ENCODE peak calls at places on chromosomes 6 and 20, in seven cellular contexts. One of them, this sample, is unnamed.

GRCh38 chr6:1554241-1554880 is 55.4 kb upstream of the FOXC1 start:
- DNase-seq in H9: no peak
- DNase-seq in neuronal stem cell: no peak
- DNase-seq in psoas muscle: no peak
- DNase-seq in gastrocnemius medialis: no peak
- DNase-seq in right cardiac atrium: no peak
- DNase-seq in RWPE1: peak; percentile 8
- DNase-seq in this sample: no peak

GRCh38 chr20:62822788-62823651 is 6.2 kb downstream of the COL9A3 start:
- DNase-seq in right cardiac atrium: peak; percentile 57
- DNase-seq in gastrocnemius medialis: no peak
- DNase-seq in psoas muscle: no peak
- DNase-seq in H9: peak; percentile 77
- DNase-seq in neuronal stem cell: no peak
- DNase-seq in RWPE1: peak; percentile 55
- DNase-seq in this sample: no peak

GRCh38 chr20:32165836-32166545 is 41.6 kb downstream of the PLAGL2 start:
- DNase-seq in gastrocnemius medialis: no peak
- DNase-seq in right cardiac atrium: no peak
- DNase-seq in RWPE1: no peak
- DNase-seq in psoas muscle: no peak
- DNase-seq in H9: no peak
- DNase-seq in neuronal stem cell: no peak
- DNase-seq in this sample: no peak

GRCh38 chr6:2823104-2823850 is 18.4 kb downstream of the SERPINB1 start:
- DNase-seq in psoas muscle: no peak
- DNase-seq in RWPE1: no peak
- DNase-seq in neuronal stem cell: no peak
- DNase-seq in right cardiac atrium: no peak
- DNase-seq in gastrocnemius medialis: peak; percentile 20
- DNase-seq in H9: no peak
- DNase-seq in this sample: no peak

GRCh38 chr20:41352666-41353065 is 12.0 kb downstream of the LPIN3 start:
- DNase-seq in RWPE1: no peak
- DNase-seq in H9: no peak
- DNase-seq in neuronal stem cell: no peak
- DNase-seq in right cardiac atrium: peak; percentile 13
- DNase-seq in gastrocnemius medialis: no peak
- DNase-seq in psoas muscle: no peak
- DNase-seq in this sample: no peak

GRCh38 chr20:40443731-40444130 is 245.3 kb downstream of the MAFB start:
- DNase-seq in RWPE1: no peak
- DNase-seq in right cardiac atrium: no peak
- DNase-seq in psoas muscle: no peak
- DNase-seq in gastrocnemius medialis: no peak
- DNase-seq in neuronal stem cell: no peak
- DNase-seq in H9: no peak
- DNase-seq in this sample: no peak

GRCh38 chr6:24273471-24273870 is 84.4 kb downstream of the DCDC2 start:
- DNase-seq in right cardiac atrium: no peak
- DNase-seq in RWPE1: no peak
- DNase-seq in neuronal stem cell: no peak
- DNase-seq in H9: no peak
- DNase-seq in gastrocnemius medialis: peak; percentile 4
- DNase-seq in psoas muscle: no peak
- DNase-seq in this sample: no peak

GRCh38 chr20:62742550-62742949 is 33.9 kb downstream of the NTSR1 start:
- DNase-seq in H9: no peak
- DNase-seq in neuronal stem cell: no peak
- DNase-seq in gastrocnemius medialis: no peak
- DNase-seq in psoas muscle: no peak
- DNase-seq in right cardiac atrium: no peak
- DNase-seq in RWPE1: no peak
- DNase-seq in this sample: peak; percentile 37

GRCh38 chr6:24919404-24919892 is 16.3 kb downstream of the RIPOR2 start:
- DNase-seq in neuronal stem cell: no peak
- DNase-seq in RWPE1: no peak
- DNase-seq in right cardiac atrium: no peak
- DNase-seq in psoas muscle: no peak
- DNase-seq in gastrocnemius medialis: no peak
- DNase-seq in H9: no peak
- DNase-seq in this sample: no peak

GRCh38 chr20:10728873-10729670 is 55.3 kb upstream of the JAG1 start:
- DNase-seq in RWPE1: no peak
- DNase-seq in H9: no peak
- DNase-seq in right cardiac atrium: no peak
- DNase-seq in neuronal stem cell: no peak
- DNase-seq in gastrocnemius medialis: no peak
- DNase-seq in psoas muscle: no peak
- DNase-seq in this sample: no peak

GRCh38 chr20:40860487-40860902 is 168.1 kb upstream of the TOP1 start:
- DNase-seq in RWPE1: peak; percentile 67
- DNase-seq in neuronal stem cell: no peak
- DNase-seq in psoas muscle: no peak
- DNase-seq in H9: no peak
- DNase-seq in right cardiac atrium: no peak
- DNase-seq in gastrocnemius medialis: no peak
- DNase-seq in this sample: no peak

GRCh38 chr20:2816583-2817340 is 598 bp downstream of the TMEM239 start:
- DNase-seq in right cardiac atrium: no peak
- DNase-seq in psoas muscle: no peak
- DNase-seq in RWPE1: no peak
- DNase-seq in gastrocnemius medialis: no peak
- DNase-seq in H9: peak; percentile 74
- DNase-seq in neuronal stem cell: no peak
- DNase-seq in this sample: no peak

GRCh38 chr20:61328906-61329558 is 77.0 kb downstream of the CDH4 start:
- DNase-seq in psoas muscle: peak; percentile 36
- DNase-seq in H9: no peak
- DNase-seq in neuronal stem cell: no peak
- DNase-seq in right cardiac atrium: peak; percentile 65
- DNase-seq in RWPE1: no peak
- DNase-seq in gastrocnemius medialis: no peak
- DNase-seq in this sample: no peak

GRCh38 chr6:147715035-147715434 is 206.5 kb downstream of the SAMD5 start:
- DNase-seq in psoas muscle: no peak
- DNase-seq in right cardiac atrium: no peak
- DNase-seq in gastrocnemius medialis: no peak
- DNase-seq in neuronal stem cell: no peak
- DNase-seq in RWPE1: no peak
- DNase-seq in H9: no peak
- DNase-seq in this sample: peak; percentile 34

GRCh38 chr6:20932284-20932683 is 398.0 kb downstream of the CDKAL1 start:
- DNase-seq in neuronal stem cell: no peak
- DNase-seq in H9: no peak
- DNase-seq in right cardiac atrium: no peak
- DNase-seq in RWPE1: no peak
- DNase-seq in psoas muscle: no peak
- DNase-seq in gastrocnemius medialis: no peak
- DNase-seq in this sample: no peak

GRCh38 chr20:51487525-51488279 is 54.8 kb downstream of the NFATC2 start:
- DNase-seq in right cardiac atrium: no peak
- DNase-seq in psoas muscle: no peak
- DNase-seq in neuronal stem cell: no peak
- DNase-seq in RWPE1: peak; percentile 99
- DNase-seq in H9: no peak
- DNase-seq in gastrocnemius medialis: no peak
- DNase-seq in this sample: no peak

GRCh38 chr20:34365765-34366213 is 2.7 kb downstream of the ITCH start:
- DNase-seq in neuronal stem cell: no peak
- DNase-seq in gastrocnemius medialis: no peak
- DNase-seq in right cardiac atrium: no peak
- DNase-seq in psoas muscle: no peak
- DNase-seq in RWPE1: no peak
- DNase-seq in H9: no peak
- DNase-seq in this sample: no peak

GRCh38 chr20:61424628-61425420 is 172.8 kb downstream of the CDH4 start:
- DNase-seq in psoas muscle: no peak
- DNase-seq in gastrocnemius medialis: no peak
- DNase-seq in neuronal stem cell: no peak
- DNase-seq in RWPE1: no peak
- DNase-seq in right cardiac atrium: no peak
- DNase-seq in H9: no peak
- DNase-seq in this sample: no peak

GRCh38 chr6:52786249-52786956 is 17.2 kb downstream of the GSTA1 start:
- DNase-seq in right cardiac atrium: no peak
- DNase-seq in H9: no peak
- DNase-seq in psoas muscle: no peak
- DNase-seq in RWPE1: no peak
- DNase-seq in gastrocnemius medialis: no peak
- DNase-seq in neuronal stem cell: no peak
- DNase-seq in this sample: no peak

GRCh38 chr6:3052481-3053230 is 15.6 kb upstream of the RIPK1 start:
- DNase-seq in right cardiac atrium: no peak
- DNase-seq in gastrocnemius medialis: no peak
- DNase-seq in psoas muscle: no peak
- DNase-seq in RWPE1: no peak
- DNase-seq in H9: peak; percentile 27
- DNase-seq in neuronal stem cell: no peak
- DNase-seq in this sample: peak; percentile 37

GRCh38 chr6:108222504-108222903 is 38.3 kb downstream of the SNX3 start:
- DNase-seq in right cardiac atrium: no peak
- DNase-seq in psoas muscle: no peak
- DNase-seq in neuronal stem cell: no peak
- DNase-seq in H9: no peak
- DNase-seq in gastrocnemius medialis: no peak
- DNase-seq in RWPE1: no peak
- DNase-seq in this sample: no peak

GRCh38 chr20:48069626-48070025 is 284.3 kb upstream of the SULF2 start:
- DNase-seq in right cardiac atrium: no peak
- DNase-seq in psoas muscle: no peak
- DNase-seq in RWPE1: no peak
- DNase-seq in H9: no peak
- DNase-seq in neuronal stem cell: no peak
- DNase-seq in gastrocnemius medialis: no peak
- DNase-seq in this sample: no peak

GRCh38 chr6:92132446-92132845 is 1286.9 kb downstream of the EPHA7 start:
- DNase-seq in right cardiac atrium: no peak
- DNase-seq in gastrocnemius medialis: no peak
- DNase-seq in neuronal stem cell: no peak
- DNase-seq in psoas muscle: no peak
- DNase-seq in H9: no peak
- DNase-seq in RWPE1: peak; percentile 72
- DNase-seq in this sample: no peak

GRCh38 chr20:768426-768978 is at the start of gene SLC52A3:
- DNase-seq in psoas muscle: no peak
- DNase-seq in gastrocnemius medialis: no peak
- DNase-seq in H9: peak; percentile 86
- DNase-seq in right cardiac atrium: peak; percentile 57
- DNase-seq in neuronal stem cell: no peak
- DNase-seq in RWPE1: peak; percentile 71
- DNase-seq in this sample: no peak
- H3K27ac ChIP-seq in psoas muscle: no peak within 1 kb of the TSS
- H3K27ac ChIP-seq in gastrocnemius medialis: peak within 1 kb of the TSS; percentile 31
- H3K27ac ChIP-seq in H9: no peak within 1 kb of the TSS
- H3K27ac ChIP-seq in right cardiac atrium: peak within 1 kb of the TSS; percentile 57
- H3K27ac ChIP-seq in neuronal stem cell: no peak within 1 kb of the TSS
- H3K27ac ChIP-seq in RWPE1: no peak within 1 kb of the TSS
- H3K27ac ChIP-seq in this sample: peak within 1 kb of the TSS; percentile 69

DNA sequence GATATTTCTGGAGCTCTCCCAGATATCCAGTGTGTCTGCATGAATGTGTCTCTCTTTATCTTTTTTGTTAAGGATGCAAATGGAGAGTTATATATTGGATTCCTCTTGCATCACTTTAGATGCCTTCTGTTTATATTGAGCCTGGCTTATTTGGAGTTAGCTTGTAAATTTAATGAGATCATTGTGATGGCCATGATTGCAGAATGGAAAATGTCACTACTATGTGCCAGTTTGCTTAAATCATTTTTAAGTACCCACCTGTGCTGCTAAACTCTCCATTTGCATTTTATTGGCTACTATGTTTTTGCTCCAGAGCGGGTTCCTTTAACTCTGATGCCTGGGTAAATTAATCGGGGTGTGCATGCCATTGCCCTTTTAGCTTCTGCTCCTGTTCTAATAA is 334.8 kb downstream of the UTRN start:
- DNase-seq in psoas muscle: no peak
- DNase-seq in gastrocnemius medialis: no peak
- DNase-seq in right cardiac atrium: no peak
- DNase-seq in neuronal stem cell: no peak
- DNase-seq in RWPE1: no peak
- DNase-seq in H9: no peak
- DNase-seq in this sample: no peak
- H3K27ac ChIP-seq in psoas muscle: no peak overlapping the region
- H3K27ac ChIP-seq in gastrocnemius medialis: no peak overlapping the region
- H3K27ac ChIP-seq in right cardiac atrium: no peak overlapping the region
- H3K27ac ChIP-seq in neuronal stem cell: no peak overlapping the region
- H3K27ac ChIP-seq in RWPE1: no peak overlapping the region
- H3K27ac ChIP-seq in H9: no peak overlapping the region
- H3K27ac ChIP-seq in this sample: no peak overlapping the region

GRCh38 chr20:50149481-50150254 is 3.9 kb downstream of the PEDS1 start:
- DNase-seq in neuronal stem cell: no peak
- DNase-seq in gastrocnemius medialis: peak; percentile 56
- DNase-seq in H9: no peak
- DNase-seq in RWPE1: no peak
- DNase-seq in right cardiac atrium: peak; percentile 36
- DNase-seq in psoas muscle: peak; percentile 63
- DNase-seq in this sample: peak; percentile 78

GRCh38 chr20:50153500-50154377 is at the start of gene PEDS1:
- DNase-seq in right cardiac atrium: peak; percentile 98
- DNase-seq in H9: peak; percentile 88
- DNase-seq in psoas muscle: peak; percentile 93
- DNase-seq in RWPE1: peak; percentile 99
- DNase-seq in gastrocnemius medialis: peak; percentile 84
- DNase-seq in neuronal stem cell: peak; percentile 84
- DNase-seq in this sample: peak; percentile 95

GRCh38 chr20:50153153-50153499 is 397 bp downstream of the PEDS1 start:
- DNase-seq in neuronal stem cell: no peak
- DNase-seq in right cardiac atrium: no peak
- DNase-seq in RWPE1: peak; percentile 63
- DNase-seq in psoas muscle: no peak
- DNase-seq in H9: no peak
- DNase-seq in gastrocnemius medialis: no peak
- DNase-seq in this sample: no peak

GRCh38 chr20:50151034-50151743 is 2.3 kb downstream of the PEDS1 start:
- DNase-seq in neuronal stem cell: no peak
- DNase-seq in right cardiac atrium: peak; percentile 29
- DNase-seq in RWPE1: peak; percentile 83
- DNase-seq in psoas muscle: no peak
- DNase-seq in H9: no peak
- DNase-seq in gastrocnemius medialis: no peak
- DNase-seq in this sample: peak; percentile 55

GRCh38 chr20:50152394-50153152 is 950 bp downstream of the PEDS1 start:
- DNase-seq in RWPE1: peak; percentile 78
- DNase-seq in gastrocnemius medialis: no peak
- DNase-seq in neuronal stem cell: no peak
- DNase-seq in right cardiac atrium: peak; percentile 16
- DNase-seq in psoas muscle: no peak
- DNase-seq in H9: no peak
- DNase-seq in this sample: no peak
- H3K27ac ChIP-seq in RWPE1: peak overlapping the region; percentile 98
- H3K27ac ChIP-seq in gastrocnemius medialis: peak overlapping the region; percentile 91
- H3K27ac ChIP-seq in neuronal stem cell: no peak overlapping the region
- H3K27ac ChIP-seq in right cardiac atrium: peak overlapping the region; percentile 37
- H3K27ac ChIP-seq in psoas muscle: peak overlapping the region; percentile 96
- H3K27ac ChIP-seq in H9: no peak overlapping the region
- H3K27ac ChIP-seq in this sample: peak overlapping the region; percentile 83

GRCh38 chr6:149400050-149400449 is at the start of gene SUMO4:
- DNase-seq in neuronal stem cell: no peak
- DNase-seq in right cardiac atrium: no peak
- DNase-seq in gastrocnemius medialis: no peak
- DNase-seq in psoas muscle: no peak
- DNase-seq in H9: no peak
- DNase-seq in RWPE1: no peak
- DNase-seq in this sample: peak; percentile 39
- H3K27ac ChIP-seq in neuronal stem cell: no peak within 1 kb of the TSS
- H3K27ac ChIP-seq in right cardiac atrium: no peak within 1 kb of the TSS
- H3K27ac ChIP-seq in gastrocnemius medialis: no peak within 1 kb of the TSS
- H3K27ac ChIP-seq in psoas muscle: no peak within 1 kb of the TSS
- H3K27ac ChIP-seq in H9: no peak within 1 kb of the TSS
- H3K27ac ChIP-seq in RWPE1: no peak within 1 kb of the TSS
- H3K27ac ChIP-seq in this sample: no peak within 1 kb of the TSS